ENCODE peak calls at places on chromosome 17, in four cellular contexts. One of them, this sample, is unnamed.

GRCh38 chr17:17119106-17119505 is 76.8 kb downstream of the MPRIP start:
- DNase-seq in endothelial cell: no peak
- DNase-seq in foreskin fibroblast: no peak
- DNase-seq in NCI-H1092: no peak
- DNase-seq in this sample: no peak

GRCh38 chr17:40322417-40323315 is 13.7 kb downstream of the RARA start:
- DNase-seq in endothelial cell: peak; percentile 71
- DNase-seq in foreskin fibroblast: peak; percentile 61
- DNase-seq in NCI-H1092: no peak
- DNase-seq in this sample: no peak

GRCh38 chr17:38542286-38542685 is 63.5 kb downstream of the SRCIN1 start:
- DNase-seq in endothelial cell: no peak
- DNase-seq in foreskin fibroblast: no peak
- DNase-seq in NCI-H1092: no peak
- DNase-seq in this sample: no peak

GRCh38 chr17:33049781-33050414 is 58.3 kb downstream of the SPACA3 start:
- DNase-seq in endothelial cell: peak; percentile 63
- DNase-seq in foreskin fibroblast: peak; percentile 21
- DNase-seq in NCI-H1092: no peak
- DNase-seq in this sample: no peak

GRCh38 chr17:51767287-51767686 is 391.2 kb downstream of the CA10 start:
- DNase-seq in endothelial cell: no peak
- DNase-seq in foreskin fibroblast: no peak
- DNase-seq in NCI-H1092: no peak
- DNase-seq in this sample: no peak

GRCh38 chr17:32266389-32267269 is 997 bp downstream of the RHBDL3 start:
- DNase-seq in endothelial cell: no peak
- DNase-seq in foreskin fibroblast: no peak
- DNase-seq in NCI-H1092: no peak
- DNase-seq in this sample: no peak

GRCh38 chr17:68029512-68030215 is 5.9 kb upstream of the KPNA2 start:
- DNase-seq in endothelial cell: no peak
- DNase-seq in foreskin fibroblast: no peak
- DNase-seq in NCI-H1092: no peak
- DNase-seq in this sample: no peak

GRCh38 chr17:64160378-64160777 is 30.4 kb upstream of the ERN1 start:
- DNase-seq in endothelial cell: no peak
- DNase-seq in foreskin fibroblast: peak; percentile 86
- DNase-seq in NCI-H1092: no peak
- DNase-seq in this sample: no peak

GRCh38 chr17:28426081-28426519 is 20.1 kb upstream of the SLC46A1 start:
- DNase-seq in endothelial cell: peak; percentile 65
- DNase-seq in foreskin fibroblast: no peak
- DNase-seq in NCI-H1092: no peak
- DNase-seq in this sample: no peak

GRCh38 chr17:42428141-42428944 is 5.3 kb upstream of the CAVIN1 start:
- DNase-seq in endothelial cell: peak; percentile 62
- DNase-seq in foreskin fibroblast: peak; percentile 96
- DNase-seq in NCI-H1092: peak; percentile 40
- DNase-seq in this sample: peak; percentile 41

GRCh38 chr17:65785109-65785508 is 223.7 kb upstream of the AXIN2 start:
- DNase-seq in endothelial cell: no peak
- DNase-seq in foreskin fibroblast: peak; percentile 83
- DNase-seq in NCI-H1092: no peak
- DNase-seq in this sample: no peak

This sample was measured in occipital lobe.